ENCODE peak calls at places on chromosomes 12 and 14, in eight cellular contexts. Y, D, B, K, T, F, O and Z are unnamed samples.

GRCh38 chr12:109715310-109716091 is 1.9 kb downstream of the FAM222A start:
- DNase-seq in F (no peak), Y (no peak), B (no peak), O (peak), K (no peak), T (peak), D (no peak), Z (peak)

GRCh38 chr12:97556201-97556824 is 93.7 kb downstream of the RMST start:
- DNase-seq in T (no peak), K (no peak), Y (peak), O (no peak), F (peak), D (no peak), B (no peak), Z (no peak)

GRCh38 chr12:120007272-120007671 is 18.2 kb downstream of the BICDL1 start:
- DNase-seq in T (peak), B (no peak), D (no peak), F (no peak), K (peak), O (no peak), Y (no peak), Z (peak)

GRCh38 chr14:66066991-66067788 is 419.0 kb upstream of the CCDC196 start:
- DNase-seq in F (no peak), D (no peak), B (no peak), Y (no peak), K (no peak), T (no peak), O (no peak), Z (no peak)

GRCh38 chr14:88983755-88984154 is 159.3 kb downstream of the TTC8 start:
- DNase-seq in F (no peak), O (peak), B (no peak), K (no peak), Y (no peak), D (peak), T (no peak), Z (no peak)

GRCh38 chr14:94897092-94897491 is 127.2 kb upstream of the GSC start:
- DNase-seq in O (no peak), B (no peak), D (no peak), K (no peak), Y (no peak), T (no peak), F (no peak), Z (no peak)

GRCh38 chr14:89214221-89214965 is 202.6 kb downstream of the FOXN3 start:
- DNase-seq in K (no peak), D (no peak), F (peak), Y (peak), O (no peak), B (no peak), T (no peak), Z (peak)

GRCh38 chr14:31449971-31450610 is 7.2 kb downstream of the DTD2 start:
- DNase-seq in K (no peak), F (no peak), D (peak), B (peak), T (peak), O (no peak), Y (peak), Z (no peak)

GRCh38 chr12:27434673-27435565 is 11.6 kb upstream of the SMCO2 start:
- DNase-seq in O (no peak), K (no peak), Y (peak), T (peak), F (peak), D (no peak), B (no peak), Z (no peak)

GRCh38 chr14:70002589-70003240 is 123.5 kb downstream of the SMOC1 start:
- DNase-seq in F (no peak), T (no peak), B (no peak), O (no peak), D (peak), K (no peak), Y (no peak), Z (no peak)

GRCh38 chr12:53233671-53234091 is 1.7 kb upstream of the RARG start:
- DNase-seq in K (no peak), F (no peak), T (no peak), D (no peak), B (no peak), O (no peak), Y (no peak), Z (no peak)

GRCh38 chr12:121223283-121223946 is 13.5 kb downstream of the P2RX4 start:
- DNase-seq in K (peak), O (no peak), Y (no peak), B (no peak), D (no peak), T (peak), F (no peak), Z (no peak)

GRCh38 chr12:49662998-49663843 is 39.9 kb downstream of the PRPF40B start:
- DNase-seq in F (no peak), T (peak), Y (peak), B (no peak), D (peak), O (peak), K (peak), Z (no peak)

GRCh38 chr14:61488417-61488816 is 167.0 kb downstream of the PRKCH start:
- DNase-seq in F (no peak), O (no peak), T (no peak), Y (no peak), K (no peak), D (no peak), B (no peak), Z (no peak)

GRCh38 chr14:24900281-24900868 is 149.6 kb downstream of the STXBP6 start:
- DNase-seq in B (no peak), O (no peak), K (no peak), F (no peak), T (no peak), Y (no peak), D (peak), Z (no peak)

GRCh38 chr14:92472860-92473259 is 40.7 kb upstream of the RIN3 start:
- DNase-seq in B (no peak), F (no peak), D (no peak), K (no peak), O (no peak), Y (no peak), T (peak), Z (no peak)

GRCh38 chr14:61754627-61755381 is 7.4 kb upstream of the SNAPC1 start:
- DNase-seq in Y (peak), K (no peak), D (peak), B (no peak), F (no peak), O (no peak), T (no peak), Z (no peak)

GRCh38 chr12:59803735-59804134 is 207.9 kb downstream of the SLC16A7 start:
- DNase-seq in D (peak), F (no peak), K (no peak), B (no peak), Y (no peak), T (no peak), O (no peak), Z (no peak)

GRCh38 chr12:124506145-124506831 is 61.1 kb downstream of the NCOR2 start:
- DNase-seq in Y (peak), F (peak), B (no peak), T (peak), D (no peak), O (peak), K (no peak), Z (peak)
- TF ChIP-seq POLR2A in Y (no peak), F (peak), B (no peak), T (no peak), D (no peak), O (no peak), K (peak), Z (no peak)

DNA sequence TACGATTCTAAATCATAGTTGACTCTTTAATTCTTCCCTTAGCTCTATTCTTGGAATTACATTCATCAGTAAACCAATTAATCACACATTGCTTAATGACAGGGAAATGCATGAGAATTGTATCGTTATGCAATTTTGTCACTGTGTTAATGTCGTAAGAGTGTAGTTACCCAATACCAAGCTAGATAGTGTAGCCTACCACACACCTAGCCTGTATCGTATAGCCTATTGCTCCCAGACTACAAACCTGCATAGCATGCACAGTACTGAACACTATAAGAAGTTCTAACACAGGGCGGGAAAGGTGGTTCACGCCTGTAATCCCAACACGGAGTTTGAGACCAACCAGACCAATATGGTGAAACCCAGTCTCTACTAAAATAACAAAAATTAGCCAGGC is 24.7 kb downstream of the HNRNPC start:
- DNase-seq in O (no peak), F (no peak), D (no peak), K (no peak), Y (no peak), T (peak), B (no peak), Z (no peak)
- TF ChIP-seq CTCF in O (no peak), F (no peak), D (no peak), K (no peak), Y (no peak), T (no peak), B (no peak), Z (no peak)

GRCh38 chr12:9647825-9648700 is 21.4 kb upstream of the CLEC2D start:
- DNase-seq in F (peak), O (peak), K (peak), B (no peak), D (peak), Y (peak), T (peak), Z (peak)
- TF ChIP-seq POLR2A in F (peak), O (peak), K (no peak), B (no peak), D (peak), Y (peak), T (peak), Z (peak)

DNA sequence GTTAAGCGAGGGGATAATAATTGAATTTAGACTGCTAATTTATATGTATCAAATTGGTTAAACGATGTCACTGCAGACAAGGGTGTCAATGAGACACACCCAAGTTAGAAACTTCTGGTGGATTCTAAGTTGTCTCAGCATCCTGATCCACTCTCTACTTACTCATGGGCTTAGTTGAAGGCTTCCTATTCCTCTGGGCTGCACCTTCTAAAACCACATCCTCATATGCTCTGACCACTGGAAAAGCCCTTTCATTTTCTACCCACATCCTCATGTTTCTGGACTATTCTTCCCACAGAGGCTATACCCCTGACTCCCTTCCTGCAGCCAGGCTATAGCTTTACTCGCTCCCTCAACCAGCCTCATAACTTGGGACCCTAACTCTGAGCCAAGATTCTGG is 493.8 kb downstream of the VRK1 start:
- DNase-seq in T (peak), D (no peak), F (no peak), B (no peak), O (no peak), Y (no peak), K (no peak), Z (no peak)
- TF ChIP-seq CTCF in T (no peak), D (no peak), F (no peak), B (no peak), O (no peak), Y (no peak), K (no peak), Z (no peak)

DNA sequence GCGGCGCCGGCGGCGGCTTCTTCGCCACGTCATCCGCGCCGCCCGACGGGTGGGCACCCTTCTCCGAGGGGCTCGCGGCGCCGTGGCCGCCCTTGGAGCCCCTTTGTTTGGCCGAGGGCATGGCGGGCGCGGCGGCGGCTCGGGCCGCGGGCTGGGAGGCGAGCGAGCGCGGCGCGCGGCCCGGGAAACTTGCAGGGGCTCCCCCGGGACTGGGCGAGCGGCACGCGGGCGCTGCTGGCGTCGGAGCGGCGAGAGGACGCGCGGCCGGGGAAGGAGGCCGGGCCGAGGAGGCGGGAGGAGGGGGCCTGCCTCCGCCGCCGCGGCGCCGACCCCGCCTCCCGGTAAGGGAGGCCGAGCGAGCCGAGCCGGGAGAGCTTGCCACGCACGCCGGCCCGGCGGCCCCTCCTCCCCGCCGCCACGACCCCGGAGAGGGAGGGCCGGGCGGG is at the start of gene CKAP4:
- DNase-seq in Y (peak), K (peak), O (peak), B (no peak), D (peak), F (peak), T (peak), Z (peak)
- TF ChIP-seq POLR2A in Y (no peak), K (no peak), O (peak), B (peak), D (no peak), F (peak), T (no peak), Z (peak)